ENCODE peak calls at places on chromosomes 6 and 20, in nine cellular contexts. H is cardiac muscle cell; R is right atrium auricular region; E is adrenal gland; V is esophagus squamous epithelium; O is fibroblast of lung; Q is astrocyte; J is CD8-positive, alpha-beta T cell; T is uterus. D is an unnamed sample.

GRCh38 chr6:1901556-1901955 is 291.8 kb downstream of the FOXC1 start:
- DNase-seq in H (peak; percentile 14), R (no peak), E (no peak), V (no peak), O (peak; percentile 50), Q (peak; percentile 29), J (no peak), T (no peak), D (no peak)

GRCh38 chr20:24350923-24351368 is 118.5 kb upstream of the SYNDIG1 start:
- DNase-seq in H (peak; percentile 12), R (no peak), E (no peak), V (no peak), O (peak; percentile 13), Q (peak; percentile 5), J (no peak), T (no peak), D (no peak)

GRCh38 chr20:36709126-36709525 is 36.8 kb downstream of the NDRG3 start:
- DNase-seq in H (no peak), R (no peak), E (no peak), V (no peak), O (no peak), Q (no peak), J (no peak), T (no peak), D (no peak)

GRCh38 chr6:131918650-131919355 is 32.4 kb downstream of the CCN2 start:
- DNase-seq in H (no peak), R (no peak), E (no peak), V (no peak), O (no peak), Q (no peak), J (no peak), T (no peak), D (no peak)

GRCh38 chr6:83514877-83515466 is 2.6 kb downstream of the PRSS35 start:
- DNase-seq in H (peak; percentile 77), R (no peak), E (peak; percentile 24), V (no peak), O (peak; percentile 51), Q (peak; percentile 33), J (no peak), T (peak; percentile 24), D (no peak)

GRCh38 chr20:43949741-43950618 is 35.3 kb downstream of the TOX2 start:
- DNase-seq in H (peak; percentile 46), R (no peak), E (peak; percentile 31), V (peak; percentile 20), O (peak; percentile 35), Q (no peak), J (peak; percentile 82), T (no peak), D (no peak)

GRCh38 chr6:169222126-169222525 is 31.5 kb downstream of the THBS2 start:
- DNase-seq in H (no peak), R (no peak), E (no peak), V (no peak), O (no peak), Q (no peak), J (no peak), T (no peak), D (no peak)

GRCh38 chr6:33633462-33634158 is 12.5 kb downstream of the ITPR3 start:
- DNase-seq in H (peak; percentile 76), R (no peak), E (peak; percentile 74), V (no peak), O (peak; percentile 53), Q (no peak), J (peak; percentile 51), T (peak; percentile 58), D (no peak)

GRCh38 chr6:170088349-170088951 is 202.4 kb downstream of the DLL1 start:
- DNase-seq in H (no peak), R (peak; percentile 55), E (no peak), V (no peak), O (no peak), Q (no peak), J (peak; percentile 51), T (peak; percentile 7), D (no peak)

GRCh38 chr6:111984516-111985201 is 69.2 kb upstream of the CCN6 start:
- DNase-seq in H (no peak), R (no peak), E (no peak), V (no peak), O (no peak), Q (no peak), J (no peak), T (no peak), D (no peak)

GRCh38 chr6:90136850-90137249 is 159.8 kb downstream of the BACH2 start:
- DNase-seq in H (no peak), R (no peak), E (no peak), V (no peak), O (no peak), Q (no peak), J (no peak), T (no peak), D (no peak)

GRCh38 chr20:34310481-34311117 is 7.4 kb upstream of the AHCY start:
- DNase-seq in H (no peak), R (no peak), E (no peak), V (no peak), O (no peak), Q (no peak), J (no peak), T (no peak), D (no peak)

GRCh38 chr20:34309691-34310090 is 6.5 kb upstream of the AHCY start:
- DNase-seq in H (no peak), R (no peak), E (no peak), V (no peak), O (no peak), Q (no peak), J (no peak), T (no peak), D (no peak)

GRCh38 chr20:34312544-34313217 is 9.5 kb upstream of the AHCY start:
- DNase-seq in H (peak; percentile 89), R (peak; percentile 88), E (peak; percentile 86), V (peak; percentile 23), O (peak; percentile 67), Q (peak; percentile 56), J (peak; percentile 86), T (peak; percentile 81), D (peak; percentile 42)

GRCh38 chr20:34312024-34312460 is 8.9 kb upstream of the AHCY start:
- DNase-seq in H (no peak), R (no peak), E (no peak), V (no peak), O (no peak), Q (no peak), J (no peak), T (no peak), D (no peak)

DNA sequence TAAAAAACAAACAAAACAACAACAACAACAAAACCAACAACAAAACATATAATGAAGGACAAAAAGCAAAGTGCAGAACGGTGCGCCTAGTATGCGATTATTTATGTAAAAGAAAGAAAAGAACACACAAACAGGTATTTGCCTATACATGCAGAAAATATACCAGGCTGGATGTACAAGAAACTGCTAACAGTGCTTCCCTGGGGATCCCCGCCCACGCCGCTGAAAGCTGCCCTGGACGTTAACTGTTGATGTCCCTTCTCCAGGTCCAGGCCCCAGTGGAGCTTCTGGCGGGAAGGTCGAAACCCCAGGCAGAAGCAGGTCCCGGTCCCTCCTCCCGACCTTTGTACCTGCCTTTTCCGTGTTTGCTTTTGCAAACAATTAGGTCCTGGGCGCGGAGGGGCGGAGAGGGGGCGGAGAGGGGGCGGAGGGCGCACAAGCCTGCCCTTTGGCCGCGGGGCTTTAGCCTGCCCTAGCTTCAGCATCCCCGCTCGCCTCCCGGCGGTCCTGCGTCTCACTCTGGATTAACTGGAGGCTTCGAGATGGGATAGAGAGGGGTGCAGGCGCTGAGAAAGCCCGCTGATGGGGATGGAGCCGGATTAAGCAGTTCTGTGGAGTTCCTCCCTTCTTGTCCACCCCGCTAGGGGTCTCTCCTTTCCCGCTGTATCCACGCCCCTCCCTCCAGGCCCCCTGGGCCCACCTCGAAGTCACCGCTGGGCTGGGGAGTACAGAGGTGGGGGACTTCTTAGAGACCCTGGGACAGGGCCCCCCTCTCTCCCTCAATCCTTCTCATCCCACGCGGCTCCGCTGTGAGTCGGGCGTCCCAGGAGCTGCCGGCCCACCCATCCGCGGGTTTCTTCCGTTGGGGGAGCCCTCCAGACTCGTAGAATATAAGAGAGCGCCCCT is 8.2 kb upstream of the AHCY start:
- DNase-seq in H (peak; percentile 38), R (no peak), E (no peak), V (no peak), O (no peak), Q (no peak), J (no peak), T (no peak), D (no peak)
- H3K4me3 ChIP-seq in H (peak overlapping the region; percentile 11), R (peak overlapping the region; percentile 26), E (no peak overlapping the region), V (peak overlapping the region; percentile 54), O (no peak overlapping the region), Q (peak overlapping the region; percentile 27), J (no peak overlapping the region), T (no peak overlapping the region), D (peak overlapping the region; percentile 34)

GRCh38 chr20:32227316-32227715 is 19.6 kb downstream of the POFUT1 start:
- DNase-seq in H (no peak), R (no peak), E (no peak), V (no peak), O (no peak), Q (no peak), J (no peak), T (no peak), D (no peak)
- H3K4me1 ChIP-seq in H (no peaks in the 10 kb centered on the region), R (no peaks in the 10 kb centered on the region), E (no peaks in the 10 kb centered on the region), V (peaks cover 17% of the 10 kb centered on the region), O (no peaks in the 10 kb centered on the region), Q (no peaks in the 10 kb centered on the region), J (peaks cover 10% of the 10 kb centered on the region), T (no peaks in the 10 kb centered on the region), D (no peaks in the 10 kb centered on the region)

DNA sequence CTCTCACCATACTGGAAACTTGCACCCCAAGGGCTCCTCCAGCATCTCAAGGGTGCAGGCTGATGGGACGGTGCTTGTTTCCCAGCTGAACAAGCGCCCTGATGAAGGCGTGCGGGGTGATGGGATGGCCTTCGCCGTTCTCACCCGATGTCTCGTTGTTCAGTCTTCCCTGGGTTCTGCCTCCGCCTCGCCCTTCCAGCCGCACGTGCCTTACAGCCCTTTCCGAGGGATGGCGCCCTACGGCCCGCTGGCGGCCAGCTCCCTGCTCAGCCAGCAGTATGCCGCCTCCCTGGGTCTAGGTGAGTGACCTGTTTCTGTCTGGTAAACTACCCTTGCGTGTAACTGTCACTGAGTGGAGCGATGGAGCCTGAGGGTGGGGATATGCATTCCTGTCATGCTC is 3.9 kb downstream of the LSM14B start:
- DNase-seq in H (no peak), R (no peak), E (no peak), V (no peak), O (no peak), Q (no peak), J (no peak), T (no peak), D (no peak)
- H3K36me3 ChIP-seq in H (peaks cover 58% of the 10 kb centered on the region), R (peaks cover 66% of the 10 kb centered on the region), E (peaks cover 62% of the 10 kb centered on the region), V (peaks cover 74% of the 10 kb centered on the region), O (peaks cover 25% of the 10 kb centered on the region), Q (peaks cover 40% of the 10 kb centered on the region), J (peaks cover 54% of the 10 kb centered on the region), T (no peaks in the 10 kb centered on the region), D (peaks cover 62% of the 10 kb centered on the region)

DNA sequence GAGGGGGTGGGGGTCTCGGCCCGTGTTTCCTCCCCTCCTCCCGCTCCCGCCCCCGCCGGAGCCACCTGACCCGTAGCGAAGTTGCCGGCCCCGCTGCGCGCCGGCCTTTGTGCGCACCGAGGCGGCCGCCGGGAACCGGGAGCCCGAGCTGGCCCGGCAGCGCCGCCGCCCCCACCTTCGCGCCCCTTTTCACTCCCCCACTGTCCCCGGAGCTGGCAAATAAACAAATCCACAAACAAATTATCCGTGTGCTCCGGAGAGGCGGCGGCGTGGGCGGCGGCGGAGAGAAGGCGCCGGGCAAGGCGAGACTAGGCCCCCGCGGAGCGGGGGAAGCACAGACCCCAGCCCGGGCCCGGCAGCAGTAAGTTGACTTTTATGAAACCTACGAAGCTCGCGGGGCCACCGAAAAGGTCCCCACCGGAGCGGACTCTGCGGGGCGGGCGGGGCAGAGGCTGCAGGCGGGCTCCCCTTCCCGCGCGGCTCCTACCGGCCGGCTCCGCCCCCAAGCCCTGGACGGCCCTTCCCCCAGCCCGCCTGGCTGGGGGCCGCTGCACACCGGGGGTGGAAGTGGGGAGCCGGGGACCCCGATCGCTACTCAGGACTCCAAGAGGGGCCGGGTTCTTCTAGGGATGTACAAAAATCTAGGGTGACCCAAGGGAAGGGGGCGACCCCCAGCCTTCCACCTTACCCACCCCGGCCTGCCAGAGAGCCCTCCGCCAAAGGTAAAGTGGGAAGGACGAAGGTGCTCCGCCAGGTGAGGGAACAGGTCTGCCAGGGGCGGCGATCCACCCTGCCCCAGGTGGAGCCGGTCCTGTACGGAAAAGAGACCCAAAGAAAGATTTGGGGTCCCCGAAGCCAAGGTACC is 40.7 kb downstream of the YTHDF1 start:
- DNase-seq in H (no peak), R (no peak), E (no peak), V (no peak), O (no peak), Q (no peak), J (no peak), T (no peak), D (no peak)
- H3K4me3 ChIP-seq in H (peak overlapping the region; percentile 8), R (peak overlapping the region; percentile 13), E (no peak overlapping the region), V (peak overlapping the region; percentile 12), O (no peak overlapping the region), Q (no peak overlapping the region), J (no peak overlapping the region), T (no peak overlapping the region), D (no peak overlapping the region)

D was measured in thoracic aorta.